ENCODE peak calls at places on chromosomes 6 and 20, in ten cellular contexts. X is IMR-90; L is CD8-positive, alpha-beta T cell; H is GM12865; U is gastrocnemius medialis; E is fibroblast of the aortic adventitia; O is AG10803; T is endothelial cell of umbilical vein; S is uterus; G is HL-60. V is an unnamed sample.

GRCh38 chr6:7446056-7446455 is 56.4 kb downstream of the RIOK1 start:
- DNase-seq in X (no peak), L (no peak), H (no peak), U (no peak), E (no peak), O (no peak), T (no peak), S (no peak), G (no peak), V (no peak)

GRCh38 chr6:129306826-129307225 is 403.2 kb downstream of the ARHGAP18 start:
- DNase-seq in X (no peak), L (no peak), H (no peak), U (no peak), E (no peak), O (no peak), T (no peak), S (no peak), G (no peak), V (no peak)

GRCh38 chr6:30900863-30901417 is 7.1 kb upstream of the GTF2H4 start:
- DNase-seq in X (no peak), L (no peak), H (no peak), U (no peak), E (no peak), O (no peak), T (no peak), S (no peak), G (no peak), V (no peak)

GRCh38 chr6:15207923-15208322 is 37.9 kb upstream of the JARID2 start:
- DNase-seq in X (peak; percentile 50), L (no peak), H (no peak), U (no peak), E (peak; percentile 58), O (peak; percentile 6), T (no peak), S (no peak), G (no peak), V (no peak)

GRCh38 chr6:121615493-121615892 is 180.0 kb downstream of the GJA1 start:
- DNase-seq in X (no peak), L (no peak), H (no peak), U (no peak), E (no peak), O (no peak), T (peak; percentile 21), S (no peak), G (no peak), V (no peak)

GRCh38 chr20:61308171-61308795 is 56.2 kb downstream of the CDH4 start:
- DNase-seq in X (no peak), L (no peak), H (no peak), U (no peak), E (no peak), O (no peak), T (no peak), S (no peak), G (no peak), V (no peak)

GRCh38 chr6:167485186-167485978 is 160.5 kb downstream of the TTLL2 start:
- DNase-seq in X (no peak), L (no peak), H (no peak), U (no peak), E (peak; percentile 3), O (no peak), T (peak; percentile 55), S (peak; percentile 42), G (no peak), V (no peak)

GRCh38 chr6:25250878-25251277 is 28.3 kb upstream of the CARMIL1 start:
- DNase-seq in X (peak; percentile 46), L (no peak), H (peak; percentile 65), U (no peak), E (no peak), O (peak; percentile 58), T (no peak), S (no peak), G (no peak), V (no peak)

GRCh38 chr6:138493413-138493812 is 5.9 kb downstream of the NHSL1 start:
- DNase-seq in X (peak; percentile 46), L (no peak), H (no peak), U (no peak), E (peak; percentile 68), O (peak; percentile 64), T (no peak), S (no peak), G (no peak), V (no peak)

GRCh38 chr20:12077835-12078374 is 160.2 kb downstream of the BTBD3 start:
- DNase-seq in X (no peak), L (no peak), H (no peak), U (no peak), E (no peak), O (no peak), T (no peak), S (peak; percentile 60), G (no peak), V (no peak)

GRCh38 chr20:12084482-12084881 is 166.8 kb downstream of the BTBD3 start:
- DNase-seq in X (no peak), L (no peak), H (no peak), U (no peak), E (no peak), O (no peak), T (no peak), S (no peak), G (no peak), V (no peak)

GRCh38 chr20:12083269-12083668 is 165.6 kb downstream of the BTBD3 start:
- DNase-seq in X (no peak), L (no peak), H (no peak), U (no peak), E (no peak), O (no peak), T (no peak), S (no peak), G (no peak), V (no peak)

GRCh38 chr20:12079490-12079889 is 161.8 kb downstream of the BTBD3 start:
- DNase-seq in X (no peak), L (no peak), H (no peak), U (no peak), E (no peak), O (no peak), T (no peak), S (no peak), G (no peak), V (no peak)
- H3K4me3 ChIP-seq in X (no peak overlapping the region), L (no peak overlapping the region), H (no peak overlapping the region), U (no peak overlapping the region), E (no peak overlapping the region), O (no peak overlapping the region), T (no peak overlapping the region), S (no peak overlapping the region), G (no peak overlapping the region), V (no peak overlapping the region)

GRCh38 chr20:59645761-59646171 is 41.4 kb downstream of the PHACTR3 start:
- DNase-seq in X (no peak), L (no peak), H (no peak), U (no peak), E (no peak), O (peak; percentile 5), T (no peak), S (no peak), G (no peak), V (no peak)
- TF ChIP-seq CTCF in X (no peak), L (no peak), H (no peak), U (no peak), E (no peak), O (peak; percentile 47), T (no peak), S (no peak), G (no peak), V (peak; percentile 12)

GRCh38 chr20:22922987-22923386 is 112.1 kb upstream of the SSTR4 start:
- DNase-seq in X (no peak), L (no peak), H (no peak), U (no peak), E (no peak), O (no peak), T (no peak), S (no peak), G (no peak), V (no peak)

GRCh38 chr20:22920898-22921297 is 114.2 kb upstream of the SSTR4 start:
- DNase-seq in X (no peak), L (no peak), H (no peak), U (no peak), E (no peak), O (no peak), T (no peak), S (no peak), G (no peak), V (no peak)

GRCh38 chr20:22924949-22925612 is 110.0 kb upstream of the SSTR4 start:
- DNase-seq in X (no peak), L (no peak), H (peak; percentile 10), U (no peak), E (no peak), O (no peak), T (no peak), S (no peak), G (no peak), V (no peak)

GRCh38 chr20:22924036-22924737 is 110.9 kb upstream of the SSTR4 start:
- DNase-seq in X (no peak), L (no peak), H (no peak), U (no peak), E (no peak), O (no peak), T (no peak), S (no peak), G (no peak), V (no peak)

DNA sequence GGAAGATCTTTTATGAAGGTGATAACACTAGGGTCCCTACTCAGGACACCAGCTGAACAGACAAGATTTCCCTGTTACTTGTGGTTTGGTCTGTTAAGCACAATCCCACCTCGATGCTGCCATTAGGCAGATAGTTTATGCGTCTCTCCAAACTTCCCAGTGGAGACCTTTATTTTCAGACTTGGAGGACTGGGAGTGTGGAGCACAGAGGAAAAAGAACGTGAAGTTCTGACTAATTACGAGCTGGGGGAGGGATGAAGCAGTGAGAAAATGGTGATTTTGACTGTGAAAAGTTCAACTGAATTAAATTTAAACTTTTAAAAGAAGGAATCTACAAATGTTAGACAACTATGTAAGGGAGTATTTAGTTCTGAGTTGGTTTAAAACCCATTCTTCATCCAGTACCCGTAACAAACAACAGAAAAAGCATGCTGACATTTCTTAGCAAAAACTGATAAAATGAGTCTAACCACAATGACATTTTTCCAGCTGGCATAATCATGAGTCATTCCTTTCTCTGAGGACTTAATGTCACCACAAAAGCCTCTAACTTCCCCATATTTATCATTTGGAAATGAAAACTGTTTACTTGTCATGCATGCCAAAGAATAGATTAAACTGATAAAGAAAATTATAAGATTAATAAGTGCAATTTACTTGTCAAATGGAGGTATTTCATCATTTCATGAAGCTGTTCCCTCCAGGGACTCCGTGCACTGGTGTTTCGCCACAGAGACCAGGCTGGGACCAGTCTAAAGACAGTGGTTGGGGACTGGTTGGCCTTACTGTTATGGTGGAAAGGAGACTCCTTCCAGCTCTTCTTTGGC is 113.3 kb upstream of the SSTR4 start:
- DNase-seq in X (peak; percentile 8), L (no peak), H (no peak), U (no peak), E (peak; percentile 82), O (peak; percentile 65), T (peak; percentile 56), S (no peak), G (peak; percentile 64), V (no peak)
- H3K4me3 ChIP-seq in X (no peak overlapping the region), L (no peak overlapping the region), H (no peak overlapping the region), U (no peak overlapping the region), E (no peak overlapping the region), O (no peak overlapping the region), T (no peak overlapping the region), S (no peak overlapping the region), G (no peak overlapping the region), V (no peak overlapping the region)

DNA sequence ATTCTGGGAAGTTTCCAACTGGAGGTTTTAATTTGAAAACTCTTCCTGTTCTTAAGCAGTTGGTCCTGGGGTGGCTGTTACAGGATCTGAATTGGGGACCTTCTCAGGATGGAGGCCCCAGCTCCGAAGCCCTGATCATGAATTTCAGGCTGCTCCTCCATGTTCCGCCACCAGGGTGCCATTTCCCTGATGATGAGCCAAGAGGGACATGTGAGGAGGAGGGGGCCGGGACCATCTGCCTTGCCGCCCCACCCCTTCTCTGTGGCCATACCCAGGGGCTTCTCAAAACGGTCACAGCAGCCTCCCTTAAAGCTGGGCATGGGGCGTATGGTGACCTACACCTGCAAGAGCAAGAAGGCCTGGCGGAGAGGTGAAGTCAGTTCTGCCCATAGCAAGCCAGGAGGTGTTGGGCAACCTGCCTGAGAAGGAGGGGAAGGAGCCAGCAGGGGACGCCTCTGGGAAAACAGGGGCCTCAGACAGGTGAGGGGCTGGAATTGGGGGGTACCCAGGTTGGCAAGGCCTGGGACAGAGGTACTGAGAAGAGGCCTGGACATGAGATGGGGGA is 3.6 kb upstream of the BAK1 start:
- DNase-seq in X (no peak), L (no peak), H (no peak), U (no peak), E (no peak), O (no peak), T (no peak), S (no peak), G (no peak), V (no peak)
- TF ChIP-seq CTCF in X (peak; percentile 32), L (no peak), H (peak; percentile 39), U (peak; percentile 21), E (peak; percentile 38), O (peak; percentile 44), T (peak; percentile 50), S (no peak), G (no peak), V (peak; percentile 48)